ENCODE peak calls at places on chromosome X, in six cellular contexts. C is H1, R is H9, A is trophoblast cell, S is neuronal stem cell, D is IMR-90. H is an unnamed sample.

GRCh38 chrX:125205084-125205917 is 114.4 kb upstream of the TEX13C start:
- DNase-seq in C (no peak), R (peak), A (no peak), S (peak), D (no peak), H (peak)

GRCh38 chrX:4932790-4933189 is 1219.3 kb upstream of the PRKX start:
- DNase-seq in C (no peak), R (no peak), A (no peak), S (no peak), D (no peak), H (peak)

GRCh38 chrX:84188320-84188834 is 378 bp upstream of the RPS6KA6 start:
- DNase-seq in C (peak), R (peak), A (peak), S (no peak), D (peak), H (peak)

GRCh38 chrX:125203379-125203736 is 116.3 kb upstream of the TEX13C start:
- DNase-seq in C (no peak), R (no peak), A (no peak), S (no peak), D (no peak), H (no peak)

GRCh38 chrX:129771266-129771995 is 8.3 kb upstream of the SASH3 start:
- DNase-seq in C (no peak), R (no peak), A (no peak), S (no peak), D (no peak), H (no peak)

GRCh38 chrX:36963852-36964251 is 44.3 kb upstream of the FAM47C start:
- DNase-seq in C (no peak), R (no peak), A (no peak), S (no peak), D (no peak), H (no peak)

GRCh38 chrX:45445745-45446412 is 245.2 kb upstream of the DIPK2B start:
- DNase-seq in C (no peak), R (no peak), A (no peak), S (no peak), D (peak), H (peak)

GRCh38 chrX:16666541-16666940 is 16.6 kb downstream of the S100G start:
- DNase-seq in C (no peak), R (no peak), A (peak), S (no peak), D (peak), H (peak)

GRCh38 chrX:29145316-29145715 is 558.1 kb downstream of the IL1RAPL1 start:
- DNase-seq in C (no peak), R (no peak), A (no peak), S (no peak), D (peak), H (no peak)

GRCh38 chrX:142036111-142036510 is 132.4 kb downstream of the MAGEC1 start:
- DNase-seq in C (no peak), R (no peak), A (no peak), S (no peak), D (peak), H (no peak)

GRCh38 chrX:122094611-122095010 is 1047.2 kb downstream of the GLUD2 start:
- DNase-seq in C (no peak), R (no peak), A (no peak), S (no peak), D (no peak), H (no peak)

GRCh38 chrX:114344756-114345155 is 239.1 kb upstream of the HTR2C start:
- DNase-seq in C (no peak), R (no peak), A (no peak), S (peak), D (peak), H (peak)

GRCh38 chrX:13285693-13286092 is 34.2 kb downstream of the ATXN3L start:
- DNase-seq in C (no peak), R (peak), A (no peak), S (no peak), D (no peak), H (no peak)

GRCh38 chrX:102975016-102975415 is 37.9 kb downstream of the RAB40AL start:
- DNase-seq in C (no peak), R (no peak), A (no peak), S (no peak), D (no peak), H (no peak)

GRCh38 chrX:70554081-70554480 is 109.4 kb downstream of the DLG3 start:
- DNase-seq in C (no peak), R (no peak), A (no peak), S (no peak), D (peak), H (peak)

GRCh38 chrX:29535212-29536162 is 679.9 kb upstream of the MAGEB2 start:
- DNase-seq in C (no peak), R (no peak), A (no peak), S (no peak), D (peak), H (peak)

GRCh38 chrX:153582896-153583295 is 16.0 kb downstream of the CCNQ start:
- DNase-seq in C (no peak), R (no peak), A (peak), S (no peak), D (peak), H (peak)

GRCh38 chrX:54066841-54067240 is 22.6 kb upstream of the PHF8 start:
- DNase-seq in C (no peak), R (no peak), A (no peak), S (no peak), D (peak), H (peak)

GRCh38 chrX:107766470-107767140 is 9.0 kb downstream of the TSC22D3 start:
- DNase-seq in C (no peak), R (no peak), A (no peak), S (no peak), D (peak), H (peak)

GRCh38 chrX:129035180-129035579 is 488.1 kb downstream of the SMARCA1 start:
- DNase-seq in C (no peak), R (no peak), A (no peak), S (no peak), D (no peak), H (no peak)

GRCh38 chrX:63919081-63919480 is 134.1 kb upstream of the ARHGEF9 start:
- DNase-seq in C (no peak), R (no peak), A (no peak), S (no peak), D (no peak), H (no peak)

GRCh38 chrX:69362889-69363288 is 141.2 kb upstream of the NALF2 start:
- DNase-seq in C (no peak), R (no peak), A (no peak), S (no peak), D (no peak), H (no peak)

GRCh38 chrX:2550288-2551020 is 49.7 kb upstream of the DHRSX start:
- DNase-seq in C (no peak), R (no peak), A (peak), S (no peak), D (no peak), H (no peak)

GRCh38 chrX:97854071-97854470 is 970.4 kb downstream of the RPA4 start:
- DNase-seq in C (no peak), R (no peak), A (no peak), S (no peak), D (no peak), H (no peak)

GRCh38 chrX:17567173-17567572 is 170.1 kb upstream of the SCML1 start:
- DNase-seq in C (no peak), R (no peak), A (no peak), S (no peak), D (peak), H (no peak)

GRCh38 chrX:44816369-44816768 is 27.5 kb upstream of the DUSP21 start:
- DNase-seq in C (no peak), R (no peak), A (no peak), S (no peak), D (no peak), H (no peak)

GRCh38 chrX:141652315-141652714 is 46.2 kb downstream of the SPANXD start:
- DNase-seq in C (no peak), R (no peak), A (no peak), S (no peak), D (no peak), H (no peak)

GRCh38 chrX:53395605-53396298 is 26.7 kb downstream of the SMC1A start:
- DNase-seq in C (no peak), R (no peak), A (no peak), S (no peak), D (no peak), H (no peak)

GRCh38 chrX:151393514-151393913 is 3.5 kb upstream of the VMA21 start:
- DNase-seq in C (no peak), R (peak), A (no peak), S (peak), D (no peak), H (no peak)

GRCh38 chrX:142054094-142054493 is 150.4 kb downstream of the MAGEC1 start:
- DNase-seq in C (no peak), R (no peak), A (no peak), S (no peak), D (no peak), H (no peak)

GRCh38 chrX:632391-633042 is 1.9 kb downstream of the SHOX start:
- DNase-seq in C (no peak), R (peak), A (no peak), S (no peak), D (no peak), H (no peak)

GRCh38 chrX:130878350-130879341 is 24.4 kb downstream of the ENOX2 start:
- DNase-seq in C (no peak), R (no peak), A (no peak), S (no peak), D (peak), H (peak)

GRCh38 chrX:107714196-107714811 is 61.3 kb downstream of the TSC22D3 start:
- DNase-seq in C (no peak), R (no peak), A (no peak), S (no peak), D (no peak), H (peak)

GRCh38 chrX:66191563-66191962 is 27.5 kb downstream of the HEPH start:
- DNase-seq in C (no peak), R (no peak), A (no peak), S (no peak), D (no peak), H (no peak)

GRCh38 chrX:2635366-2635765 is 55.7 kb upstream of the CD99 start:
- DNase-seq in C (no peak), R (no peak), A (no peak), S (no peak), D (no peak), H (no peak)

GRCh38 chrX:149984411-149984810 is 46.1 kb upstream of the EOLA2 start:
- DNase-seq in C (no peak), R (no peak), A (no peak), S (no peak), D (no peak), H (no peak)

GRCh38 chrX:132820675-132821074 is 137.8 kb downstream of the HS6ST2 start:
- DNase-seq in C (no peak), R (no peak), A (no peak), S (no peak), D (no peak), H (no peak)
- H4K91ac ChIP-seq in C (no peak), R (no peak), A (no peak), S (no peak), D (no peak), H (no peak)

GRCh38 chrX:74534569-74535038 is 79.8 kb downstream of the RLIM start:
- DNase-seq in C (no peak), R (no peak), A (peak), S (no peak), D (peak), H (peak)

GRCh38 chrX:74535633-74536141 is 78.7 kb downstream of the RLIM start:
- DNase-seq in C (no peak), R (peak), A (peak), S (no peak), D (peak), H (peak)

GRCh38 chrX:74535211-74535621 is 79.2 kb downstream of the RLIM start:
- DNase-seq in C (no peak), R (peak), A (peak), S (no peak), D (peak), H (peak)

GRCh38 chrX:74536142-74537010 is 78.0 kb downstream of the RLIM start:
- DNase-seq in C (no peak), R (peak), A (peak), S (no peak), D (peak), H (peak)

DNA sequence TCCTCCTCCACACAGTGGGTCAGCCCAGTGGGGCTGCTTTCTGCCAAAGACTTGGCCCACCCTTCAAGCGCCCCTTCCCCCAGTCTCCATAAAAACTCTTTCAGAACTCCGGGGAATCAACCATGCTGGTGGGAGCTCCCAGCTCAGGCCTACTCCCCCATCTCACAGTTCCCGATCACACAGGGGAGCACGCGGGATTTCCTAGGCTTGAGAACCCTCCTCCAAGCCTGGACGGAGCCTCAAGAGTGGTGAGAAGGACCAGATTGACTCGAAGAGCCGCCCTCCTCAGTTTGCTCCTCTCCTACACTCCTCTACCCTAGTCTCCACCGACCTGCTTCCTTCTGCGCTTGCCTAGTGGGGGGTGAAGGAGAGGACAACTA is 77.4 kb downstream of the RLIM start:
- DNase-seq in C (no peak), R (peak), A (no peak), S (no peak), D (peak), H (no peak)
- H4K8ac ChIP-seq in C (no peak), R (no peak), A (peak), S (no peak), D (peak), H (peak)

DNA sequence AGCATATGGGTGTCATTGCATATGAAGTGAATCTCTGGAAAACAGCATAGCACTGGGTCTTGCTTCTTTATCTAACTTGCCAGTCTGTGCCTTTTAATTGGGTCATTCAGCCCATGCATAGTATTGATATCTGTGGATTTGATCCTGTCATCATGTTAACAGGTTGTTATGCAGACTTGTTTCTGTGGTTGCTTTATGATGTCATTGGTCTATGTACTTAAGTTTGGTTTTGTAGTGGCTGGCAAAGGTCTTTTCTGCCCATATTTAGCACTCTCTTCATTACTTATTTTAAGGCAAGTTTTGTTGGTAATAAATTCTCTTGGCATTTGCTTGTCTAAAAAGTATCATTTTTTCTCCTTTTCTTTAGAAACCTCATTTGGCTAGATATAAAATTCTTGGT is 221.1 kb upstream of the ITM2A start:
- DNase-seq in C (no peak), R (no peak), A (no peak), S (no peak), D (no peak), H (no peak)
- H4K91ac ChIP-seq in C (no peak), R (no peak), A (no peak), S (no peak), D (no peak), H (no peak)

DNA sequence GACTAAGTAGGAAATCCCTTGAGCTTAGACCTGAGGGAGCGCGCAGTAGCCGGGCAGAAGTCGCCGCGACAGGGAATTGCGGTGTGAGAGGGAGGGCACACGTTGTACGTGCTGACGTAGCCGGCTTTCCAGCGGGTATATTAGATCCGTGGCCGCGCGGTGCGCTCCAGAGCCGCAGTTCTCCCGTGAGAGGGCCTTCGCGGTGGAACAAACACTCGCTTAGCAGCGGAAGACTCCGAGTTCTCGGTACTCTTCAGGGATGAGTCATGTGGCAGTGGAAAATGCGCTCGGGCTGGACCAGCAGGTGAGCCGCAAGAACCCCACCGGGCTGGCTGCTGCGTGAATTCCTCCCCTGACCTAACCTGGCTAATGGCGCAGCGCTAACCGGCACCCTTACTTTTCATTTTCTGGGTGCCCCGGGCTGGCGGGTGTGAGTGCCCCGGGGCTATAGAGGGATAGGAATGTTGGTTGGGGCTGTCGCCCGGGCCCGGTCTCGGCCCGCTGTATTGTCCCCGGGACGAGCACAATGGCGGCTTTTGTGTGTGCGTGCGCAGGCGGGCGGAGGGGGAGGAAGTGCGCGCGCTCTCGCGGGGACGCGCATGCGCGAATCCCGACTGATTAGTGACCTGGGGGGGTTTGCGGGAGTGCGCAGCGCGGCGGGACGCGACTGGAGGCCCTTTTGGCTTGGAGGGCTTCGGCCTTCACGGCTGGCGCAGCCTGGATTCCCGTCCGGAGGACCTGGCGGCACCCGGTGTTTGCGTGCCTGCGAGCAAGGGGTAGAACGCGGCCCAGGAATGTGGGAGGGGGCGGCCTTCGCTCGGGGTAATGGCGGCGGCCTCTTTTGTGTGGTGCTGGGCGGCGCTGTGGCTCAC is at the start of gene DDX3X:
- DNase-seq in C (no peak), R (peak), A (peak), S (peak), D (peak), H (peak)
- H4K8ac ChIP-seq in C (peak), R (peak), A (peak), S (no peak), D (peak), H (peak)

H was measured in mesenchymal stem cell.